ENCODE peak calls at places on chromosomes 4 and X, in five cellular contexts. One of them, this sample, is unnamed.

GRCh38 chr4:20493761-20494353 is 206.4 kb upstream of the PACRGL start:
- DNase-seq in nephron progenitor cell: no peak
- DNase-seq in ovary: no peak
- DNase-seq in activated T-helper 2 cell treated with anti-CD3 and anti-CD28 coated beads, Interferon-gamma antibody, Interleukin-2, Interleukin-4, amounts not matched to agents 10 μg/mL and 5 μg/mL and 100 μg/mL, durations not matched to agents 14 hours and 24 hours and 36 hours: no peak
- DNase-seq in anterior cingulate cortex: no peak
- DNase-seq in this sample: peak

GRCh38 chr4:88005086-88005485 is 2.3 kb upstream of the PKD2 start:
- DNase-seq in nephron progenitor cell: no peak
- DNase-seq in ovary: no peak
- DNase-seq in activated T-helper 2 cell treated with anti-CD3 and anti-CD28 coated beads, Interferon-gamma antibody, Interleukin-2, Interleukin-4, amounts not matched to agents 10 μg/mL and 5 μg/mL and 100 μg/mL, durations not matched to agents 14 hours and 24 hours and 36 hours: no peak
- DNase-seq in anterior cingulate cortex: no peak
- DNase-seq in this sample: peak

GRCh38 chr4:139266583-139267257 is 13.3 kb downstream of the MGARP start:
- DNase-seq in nephron progenitor cell: peak
- DNase-seq in ovary: peak
- DNase-seq in activated T-helper 2 cell treated with anti-CD3 and anti-CD28 coated beads, Interferon-gamma antibody, Interleukin-2, Interleukin-4, amounts not matched to agents 10 μg/mL and 5 μg/mL and 100 μg/mL, durations not matched to agents 14 hours and 24 hours and 36 hours: peak
- DNase-seq in anterior cingulate cortex: peak
- DNase-seq in this sample: peak

GRCh38 chr4:14783011-14783877 is 219.0 kb upstream of the CPEB2 start:
- DNase-seq in nephron progenitor cell: no peak
- DNase-seq in ovary: no peak
- DNase-seq in activated T-helper 2 cell treated with anti-CD3 and anti-CD28 coated beads, Interferon-gamma antibody, Interleukin-2, Interleukin-4, amounts not matched to agents 10 μg/mL and 5 μg/mL and 100 μg/mL, durations not matched to agents 14 hours and 24 hours and 36 hours: no peak
- DNase-seq in anterior cingulate cortex: no peak
- DNase-seq in this sample: no peak

GRCh38 chr4:5941601-5942000 is 48.7 kb upstream of the CRMP1 start:
- DNase-seq in nephron progenitor cell: no peak
- DNase-seq in ovary: no peak
- DNase-seq in activated T-helper 2 cell treated with anti-CD3 and anti-CD28 coated beads, Interferon-gamma antibody, Interleukin-2, Interleukin-4, amounts not matched to agents 10 μg/mL and 5 μg/mL and 100 μg/mL, durations not matched to agents 14 hours and 24 hours and 36 hours: no peak
- DNase-seq in anterior cingulate cortex: no peak
- DNase-seq in this sample: no peak

GRCh38 chr4:42123071-42123644 is 29.3 kb downstream of the BEND4 start:
- DNase-seq in nephron progenitor cell: no peak
- DNase-seq in ovary: no peak
- DNase-seq in activated T-helper 2 cell treated with anti-CD3 and anti-CD28 coated beads, Interferon-gamma antibody, Interleukin-2, Interleukin-4, amounts not matched to agents 10 μg/mL and 5 μg/mL and 100 μg/mL, durations not matched to agents 14 hours and 24 hours and 36 hours: no peak
- DNase-seq in anterior cingulate cortex: no peak
- DNase-seq in this sample: no peak

GRCh38 chr4:34178476-34178875 is 2065.8 kb downstream of the ARAP2 start:
- DNase-seq in nephron progenitor cell: no peak
- DNase-seq in ovary: no peak
- DNase-seq in activated T-helper 2 cell treated with anti-CD3 and anti-CD28 coated beads, Interferon-gamma antibody, Interleukin-2, Interleukin-4, amounts not matched to agents 10 μg/mL and 5 μg/mL and 100 μg/mL, durations not matched to agents 14 hours and 24 hours and 36 hours: no peak
- DNase-seq in anterior cingulate cortex: no peak
- DNase-seq in this sample: no peak

GRCh38 chrX:14010566-14010965 is 19.1 kb downstream of the GEMIN8 start:
- DNase-seq in nephron progenitor cell: no peak
- DNase-seq in ovary: no peak
- DNase-seq in activated T-helper 2 cell treated with anti-CD3 and anti-CD28 coated beads, Interferon-gamma antibody, Interleukin-2, Interleukin-4, amounts not matched to agents 10 μg/mL and 5 μg/mL and 100 μg/mL, durations not matched to agents 14 hours and 24 hours and 36 hours: no peak
- DNase-seq in anterior cingulate cortex: no peak
- DNase-seq in this sample: no peak

GRCh38 chrX:14956813-14957212 is 83.6 kb downstream of the MOSPD2 start:
- DNase-seq in nephron progenitor cell: no peak
- DNase-seq in ovary: no peak
- DNase-seq in activated T-helper 2 cell treated with anti-CD3 and anti-CD28 coated beads, Interferon-gamma antibody, Interleukin-2, Interleukin-4, amounts not matched to agents 10 μg/mL and 5 μg/mL and 100 μg/mL, durations not matched to agents 14 hours and 24 hours and 36 hours: no peak
- DNase-seq in anterior cingulate cortex: no peak
- DNase-seq in this sample: no peak

GRCh38 chrX:38166478-38167083 is 54.1 kb downstream of the SRPX start:
- DNase-seq in nephron progenitor cell: peak
- DNase-seq in ovary: no peak
- DNase-seq in activated T-helper 2 cell treated with anti-CD3 and anti-CD28 coated beads, Interferon-gamma antibody, Interleukin-2, Interleukin-4, amounts not matched to agents 10 μg/mL and 5 μg/mL and 100 μg/mL, durations not matched to agents 14 hours and 24 hours and 36 hours: no peak
- DNase-seq in anterior cingulate cortex: no peak
- DNase-seq in this sample: no peak

GRCh38 chrX:48715066-48715465 is 18.5 kb downstream of the SUV39H1 start:
- DNase-seq in nephron progenitor cell: no peak
- DNase-seq in ovary: no peak
- DNase-seq in activated T-helper 2 cell treated with anti-CD3 and anti-CD28 coated beads, Interferon-gamma antibody, Interleukin-2, Interleukin-4, amounts not matched to agents 10 μg/mL and 5 μg/mL and 100 μg/mL, durations not matched to agents 14 hours and 24 hours and 36 hours: no peak
- DNase-seq in anterior cingulate cortex: no peak
- DNase-seq in this sample: peak

GRCh38 chrX:1493877-1494510 is 41.3 kb upstream of the ASMTL start:
- DNase-seq in nephron progenitor cell: no peak
- DNase-seq in ovary: no peak
- DNase-seq in activated T-helper 2 cell treated with anti-CD3 and anti-CD28 coated beads, Interferon-gamma antibody, Interleukin-2, Interleukin-4, amounts not matched to agents 10 μg/mL and 5 μg/mL and 100 μg/mL, durations not matched to agents 14 hours and 24 hours and 36 hours: no peak
- DNase-seq in anterior cingulate cortex: peak
- DNase-seq in this sample: no peak

GRCh38 chr4:112857461-112857860 is 192.0 kb upstream of the ANK2 start:
- DNase-seq in nephron progenitor cell: no peak
- DNase-seq in ovary: no peak
- DNase-seq in activated T-helper 2 cell treated with anti-CD3 and anti-CD28 coated beads, Interferon-gamma antibody, Interleukin-2, Interleukin-4, amounts not matched to agents 10 μg/mL and 5 μg/mL and 100 μg/mL, durations not matched to agents 14 hours and 24 hours and 36 hours: no peak
- DNase-seq in anterior cingulate cortex: no peak
- DNase-seq in this sample: peak

This sample was measured in GM04503.